ENCODE peak calls at places on chromosomes 1 and 21, in five cellular contexts. One of them, this sample, is unnamed.
A peak's percentile ranks its signal among the peaks of the same experiment; 100 is the strongest.

GRCh38 chr1:20682571-20683236 is 21.5 kb upstream of the DDOST start:
- DNase-seq in NT2/D1: no peak
- DNase-seq in NCI-H1417: peak; percentile 47
- DNase-seq in fibroblast of the conjunctiva: no peak
- DNase-seq in stimulated activated CD8-positive, alpha-beta memory T cell treated with anti-CD3 and anti-CD28 coated beads, Interleukin-4, amount 100 ng/mL, for 48 hours: no peak
- DNase-seq in this sample: no peak

GRCh38 chr1:200890818-200891773 is 3.6 kb upstream of the INAVA start:
- DNase-seq in fibroblast of the conjunctiva: no peak
- DNase-seq in stimulated activated CD8-positive, alpha-beta memory T cell treated with anti-CD3 and anti-CD28 coated beads, Interleukin-4, amount 100 ng/mL, for 48 hours: no peak
- DNase-seq in NCI-H1417: no peak
- DNase-seq in NT2/D1: peak; percentile 87
- DNase-seq in this sample: no peak

GRCh38 chr21:40466893-40467483 is 380.0 kb downstream of the DSCAM start:
- DNase-seq in stimulated activated CD8-positive, alpha-beta memory T cell treated with anti-CD3 and anti-CD28 coated beads, Interleukin-4, amount 100 ng/mL, for 48 hours: no peak
- DNase-seq in NCI-H1417: peak; percentile 81
- DNase-seq in NT2/D1: peak; percentile 32
- DNase-seq in fibroblast of the conjunctiva: no peak
- DNase-seq in this sample: no peak

GRCh38 chr1:77133731-77134358 is 85.4 kb downstream of the PIGK start:
- DNase-seq in stimulated activated CD8-positive, alpha-beta memory T cell treated with anti-CD3 and anti-CD28 coated beads, Interleukin-4, amount 100 ng/mL, for 48 hours: no peak
- DNase-seq in fibroblast of the conjunctiva: no peak
- DNase-seq in NCI-H1417: no peak
- DNase-seq in NT2/D1: no peak
- DNase-seq in this sample: no peak

GRCh38 chr1:203612932-203613682 is 13.5 kb upstream of the ATP2B4 start:
- DNase-seq in NCI-H1417: no peak
- DNase-seq in NT2/D1: no peak
- DNase-seq in stimulated activated CD8-positive, alpha-beta memory T cell treated with anti-CD3 and anti-CD28 coated beads, Interleukin-4, amount 100 ng/mL, for 48 hours: no peak
- DNase-seq in fibroblast of the conjunctiva: no peak
- DNase-seq in this sample: no peak

GRCh38 chr1:9261496-9261895 is 26.9 kb downstream of the H6PD start:
- DNase-seq in NT2/D1: no peak
- DNase-seq in NCI-H1417: no peak
- DNase-seq in fibroblast of the conjunctiva: no peak
- DNase-seq in stimulated activated CD8-positive, alpha-beta memory T cell treated with anti-CD3 and anti-CD28 coated beads, Interleukin-4, amount 100 ng/mL, for 48 hours: no peak
- DNase-seq in this sample: no peak

GRCh38 chr21:37845535-37845934 is 70.7 kb downstream of the KCNJ6 start:
- DNase-seq in stimulated activated CD8-positive, alpha-beta memory T cell treated with anti-CD3 and anti-CD28 coated beads, Interleukin-4, amount 100 ng/mL, for 48 hours: no peak
- DNase-seq in NCI-H1417: peak; percentile 84
- DNase-seq in NT2/D1: no peak
- DNase-seq in fibroblast of the conjunctiva: no peak
- DNase-seq in this sample: no peak

GRCh38 chr1:8702121-8702520 is 115.3 kb downstream of the RERE start:
- DNase-seq in stimulated activated CD8-positive, alpha-beta memory T cell treated with anti-CD3 and anti-CD28 coated beads, Interleukin-4, amount 100 ng/mL, for 48 hours: no peak
- DNase-seq in fibroblast of the conjunctiva: no peak
- DNase-seq in NT2/D1: no peak
- DNase-seq in NCI-H1417: peak; percentile 87
- DNase-seq in this sample: no peak

GRCh38 chr1:3515774-3516480 is 61.5 kb downstream of the ARHGEF16 start:
- DNase-seq in NT2/D1: no peak
- DNase-seq in stimulated activated CD8-positive, alpha-beta memory T cell treated with anti-CD3 and anti-CD28 coated beads, Interleukin-4, amount 100 ng/mL, for 48 hours: no peak
- DNase-seq in fibroblast of the conjunctiva: no peak
- DNase-seq in NCI-H1417: peak; percentile 11
- DNase-seq in this sample: no peak

GRCh38 chr1:167230437-167230836 is 9.8 kb downstream of the POU2F1 start:
- DNase-seq in stimulated activated CD8-positive, alpha-beta memory T cell treated with anti-CD3 and anti-CD28 coated beads, Interleukin-4, amount 100 ng/mL, for 48 hours: no peak
- DNase-seq in NT2/D1: no peak
- DNase-seq in NCI-H1417: no peak
- DNase-seq in fibroblast of the conjunctiva: no peak
- DNase-seq in this sample: no peak

GRCh38 chr1:3596663-3597598 is 14.4 kb downstream of the MEGF6 start:
- DNase-seq in stimulated activated CD8-positive, alpha-beta memory T cell treated with anti-CD3 and anti-CD28 coated beads, Interleukin-4, amount 100 ng/mL, for 48 hours: no peak
- DNase-seq in NT2/D1: no peak
- DNase-seq in NCI-H1417: no peak
- DNase-seq in fibroblast of the conjunctiva: no peak
- DNase-seq in this sample: no peak

GRCh38 chr1:203342192-203342940 is 8.6 kb downstream of the FMOD start:
- DNase-seq in NT2/D1: peak; percentile 70
- DNase-seq in fibroblast of the conjunctiva: no peak
- DNase-seq in NCI-H1417: peak; percentile 68
- DNase-seq in stimulated activated CD8-positive, alpha-beta memory T cell treated with anti-CD3 and anti-CD28 coated beads, Interleukin-4, amount 100 ng/mL, for 48 hours: peak; percentile 73
- DNase-seq in this sample: no peak

GRCh38 chr1:100538935-100539835 is 1.2 kb downstream of the GPR88 start:
- DNase-seq in NCI-H1417: peak; percentile 78
- DNase-seq in stimulated activated CD8-positive, alpha-beta memory T cell treated with anti-CD3 and anti-CD28 coated beads, Interleukin-4, amount 100 ng/mL, for 48 hours: peak; percentile 45
- DNase-seq in NT2/D1: no peak
- DNase-seq in fibroblast of the conjunctiva: no peak
- DNase-seq in this sample: no peak

GRCh38 chr1:243950166-243950565 is 100.1 kb upstream of the AKT3 start:
- DNase-seq in NCI-H1417: no peak
- DNase-seq in NT2/D1: no peak
- DNase-seq in fibroblast of the conjunctiva: peak; percentile 21
- DNase-seq in stimulated activated CD8-positive, alpha-beta memory T cell treated with anti-CD3 and anti-CD28 coated beads, Interleukin-4, amount 100 ng/mL, for 48 hours: no peak
- DNase-seq in this sample: no peak

GRCh38 chr1:174726167-174726879 is 273.4 kb upstream of the CACYBP start:
- DNase-seq in fibroblast of the conjunctiva: peak; percentile 6
- DNase-seq in NT2/D1: no peak
- DNase-seq in stimulated activated CD8-positive, alpha-beta memory T cell treated with anti-CD3 and anti-CD28 coated beads, Interleukin-4, amount 100 ng/mL, for 48 hours: no peak
- DNase-seq in NCI-H1417: peak; percentile 54
- DNase-seq in this sample: no peak

GRCh38 chr1:154546264-154547043 is 12.0 kb downstream of the UBE2Q1 start:
- DNase-seq in fibroblast of the conjunctiva: peak; percentile 41
- DNase-seq in stimulated activated CD8-positive, alpha-beta memory T cell treated with anti-CD3 and anti-CD28 coated beads, Interleukin-4, amount 100 ng/mL, for 48 hours: peak; percentile 74
- DNase-seq in NT2/D1: peak; percentile 86
- DNase-seq in NCI-H1417: peak; percentile 68
- DNase-seq in this sample: no peak

GRCh38 chr1:19640363-19641316 is 3.5 kb upstream of the NBL1 start:
- DNase-seq in NCI-H1417: peak; percentile 44
- DNase-seq in fibroblast of the conjunctiva: no peak
- DNase-seq in stimulated activated CD8-positive, alpha-beta memory T cell treated with anti-CD3 and anti-CD28 coated beads, Interleukin-4, amount 100 ng/mL, for 48 hours: no peak
- DNase-seq in NT2/D1: peak; percentile 28
- DNase-seq in this sample: no peak

GRCh38 chr1:180262628-180263488 is 32.8 kb downstream of the LHX4 start:
- DNase-seq in stimulated activated CD8-positive, alpha-beta memory T cell treated with anti-CD3 and anti-CD28 coated beads, Interleukin-4, amount 100 ng/mL, for 48 hours: no peak
- DNase-seq in fibroblast of the conjunctiva: no peak
- DNase-seq in NCI-H1417: no peak
- DNase-seq in NT2/D1: no peak
- DNase-seq in this sample: no peak

GRCh38 chr1:47758341-47759237 is 238.6 kb downstream of the TRABD2B start:
- DNase-seq in fibroblast of the conjunctiva: no peak
- DNase-seq in NCI-H1417: no peak
- DNase-seq in stimulated activated CD8-positive, alpha-beta memory T cell treated with anti-CD3 and anti-CD28 coated beads, Interleukin-4, amount 100 ng/mL, for 48 hours: no peak
- DNase-seq in NT2/D1: no peak
- DNase-seq in this sample: no peak

GRCh38 chr1:23483327-23484252 is at the start of gene ASAP3:
- DNase-seq in stimulated activated CD8-positive, alpha-beta memory T cell treated with anti-CD3 and anti-CD28 coated beads, Interleukin-4, amount 100 ng/mL, for 48 hours: no peak
- DNase-seq in fibroblast of the conjunctiva: peak; percentile 27
- DNase-seq in NT2/D1: peak; percentile 40
- DNase-seq in NCI-H1417: no peak
- DNase-seq in this sample: no peak

GRCh38 chr1:234963180-234963903 is 165.3 kb downstream of the TOMM20 start:
- DNase-seq in NCI-H1417: no peak
- DNase-seq in fibroblast of the conjunctiva: peak; percentile 46
- DNase-seq in stimulated activated CD8-positive, alpha-beta memory T cell treated with anti-CD3 and anti-CD28 coated beads, Interleukin-4, amount 100 ng/mL, for 48 hours: peak; percentile 94
- DNase-seq in NT2/D1: no peak
- DNase-seq in this sample: no peak

GRCh38 chr1:23798662-23799142 is 1.9 kb downstream of the GALE start:
- DNase-seq in stimulated activated CD8-positive, alpha-beta memory T cell treated with anti-CD3 and anti-CD28 coated beads, Interleukin-4, amount 100 ng/mL, for 48 hours: no peak
- DNase-seq in NT2/D1: no peak
- DNase-seq in fibroblast of the conjunctiva: no peak
- DNase-seq in NCI-H1417: no peak
- DNase-seq in this sample: no peak

GRCh38 chr1:44417351-44418021 is 12.4 kb downstream of the RNF220 start:
- DNase-seq in stimulated activated CD8-positive, alpha-beta memory T cell treated with anti-CD3 and anti-CD28 coated beads, Interleukin-4, amount 100 ng/mL, for 48 hours: no peak
- DNase-seq in fibroblast of the conjunctiva: no peak
- DNase-seq in NT2/D1: peak; percentile 96
- DNase-seq in NCI-H1417: peak; percentile 74
- DNase-seq in this sample: no peak

GRCh38 chr1:38817267-38817957 is 42.2 kb downstream of the RRAGC start:
- DNase-seq in stimulated activated CD8-positive, alpha-beta memory T cell treated with anti-CD3 and anti-CD28 coated beads, Interleukin-4, amount 100 ng/mL, for 48 hours: no peak
- DNase-seq in fibroblast of the conjunctiva: no peak
- DNase-seq in NCI-H1417: no peak
- DNase-seq in NT2/D1: no peak
- DNase-seq in this sample: no peak

GRCh38 chr1:168439451-168440375 is 104.1 kb downstream of the XCL2 start:
- DNase-seq in NT2/D1: peak; percentile 95
- DNase-seq in fibroblast of the conjunctiva: peak; percentile 80
- DNase-seq in stimulated activated CD8-positive, alpha-beta memory T cell treated with anti-CD3 and anti-CD28 coated beads, Interleukin-4, amount 100 ng/mL, for 48 hours: peak; percentile 85
- DNase-seq in NCI-H1417: peak; percentile 87
- DNase-seq in this sample: peak; percentile 56

GRCh38 chr1:115496904-115497527 is 144.8 kb upstream of the VANGL1 start:
- DNase-seq in NT2/D1: no peak
- DNase-seq in stimulated activated CD8-positive, alpha-beta memory T cell treated with anti-CD3 and anti-CD28 coated beads, Interleukin-4, amount 100 ng/mL, for 48 hours: no peak
- DNase-seq in fibroblast of the conjunctiva: peak; percentile 10
- DNase-seq in NCI-H1417: no peak
- DNase-seq in this sample: no peak

GRCh38 chr1:53413175-53414001 is 45.8 kb upstream of the DMRTB1 start:
- DNase-seq in fibroblast of the conjunctiva: peak; percentile 27
- DNase-seq in stimulated activated CD8-positive, alpha-beta memory T cell treated with anti-CD3 and anti-CD28 coated beads, Interleukin-4, amount 100 ng/mL, for 48 hours: peak; percentile 73
- DNase-seq in NT2/D1: no peak
- DNase-seq in NCI-H1417: no peak
- DNase-seq in this sample: no peak

GRCh38 chr1:153553691-153554608 is 4.9 kb upstream of the S100A3 start:
- DNase-seq in fibroblast of the conjunctiva: no peak
- DNase-seq in NT2/D1: no peak
- DNase-seq in stimulated activated CD8-positive, alpha-beta memory T cell treated with anti-CD3 and anti-CD28 coated beads, Interleukin-4, amount 100 ng/mL, for 48 hours: no peak
- DNase-seq in NCI-H1417: no peak
- DNase-seq in this sample: no peak

GRCh38 chr1:25799758-25800537 is at the start of gene SELENON:
- DNase-seq in NCI-H1417: peak; percentile 68
- DNase-seq in stimulated activated CD8-positive, alpha-beta memory T cell treated with anti-CD3 and anti-CD28 coated beads, Interleukin-4, amount 100 ng/mL, for 48 hours: peak; percentile 43
- DNase-seq in fibroblast of the conjunctiva: no peak
- DNase-seq in NT2/D1: peak; percentile 71
- DNase-seq in this sample: no peak

GRCh38 chr1:241612533-241613505 is 27.4 kb downstream of the CHML start:
- DNase-seq in NT2/D1: no peak
- DNase-seq in fibroblast of the conjunctiva: peak; percentile 76
- DNase-seq in NCI-H1417: no peak
- DNase-seq in stimulated activated CD8-positive, alpha-beta memory T cell treated with anti-CD3 and anti-CD28 coated beads, Interleukin-4, amount 100 ng/mL, for 48 hours: no peak
- DNase-seq in this sample: no peak